ENCODE peak calls at places on chromosomes 3 and 15, in ten cellular contexts. H, A, G, I, U, F, J, O, R and L are unnamed samples.

GRCh38 chr15:75354454-75354853 is 7.6 kb downstream of the NEIL1 start:
- DNase-seq in H (no peak), A (no peak), G (no peak), I (no peak), U (no peak), F (no peak), J (no peak), O (peak), R (no peak), L (no peak)

GRCh38 chr15:62932436-62932835 is 110.1 kb upstream of the TPM1 start:
- DNase-seq in H (no peak), A (no peak), G (no peak), I (no peak), U (no peak), F (no peak), J (no peak), O (no peak), R (no peak), L (no peak)

GRCh38 chr3:124584552-124585391 is 145.5 kb upstream of the UMPS start:
- DNase-seq in H (peak), A (no peak), G (peak), I (peak), U (peak), F (peak), J (no peak), O (peak), R (peak), L (no peak)

GRCh38 chr3:37819591-37819990 is 42.1 kb upstream of the CTDSPL start:
- DNase-seq in H (no peak), A (no peak), G (no peak), I (no peak), U (no peak), F (no peak), J (no peak), O (no peak), R (no peak), L (no peak)

GRCh38 chr3:69568458-69568857 is 170.8 kb upstream of the MITF start:
- DNase-seq in H (no peak), A (no peak), G (no peak), I (no peak), U (no peak), F (no peak), J (no peak), O (no peak), R (no peak), L (no peak)

GRCh38 chr3:53218136-53218535 is 37.7 kb downstream of the TKT start:
- DNase-seq in H (no peak), A (no peak), G (no peak), I (no peak), U (no peak), F (no peak), J (no peak), O (no peak), R (no peak), L (peak)

GRCh38 chr3:121718205-121718846 is 31.2 kb downstream of the GOLGB1 start:
- DNase-seq in H (no peak), A (no peak), G (peak), I (no peak), U (no peak), F (no peak), J (no peak), O (no peak), R (no peak), L (no peak)

GRCh38 chr15:41878355-41878699 is 15.5 kb downstream of the SPTBN5 start:
- DNase-seq in H (peak), A (no peak), G (no peak), I (no peak), U (no peak), F (no peak), J (no peak), O (no peak), R (no peak), L (no peak)

GRCh38 chr15:29133791-29134190 is 135.8 kb downstream of the NSMCE3 start:
- DNase-seq in H (peak), A (no peak), G (no peak), I (no peak), U (no peak), F (no peak), J (no peak), O (no peak), R (no peak), L (peak)

GRCh38 chr3:71492566-71492965 is 91.0 kb downstream of the FOXP1 start:
- DNase-seq in H (no peak), A (peak), G (no peak), I (no peak), U (no peak), F (no peak), J (no peak), O (no peak), R (no peak), L (no peak)

GRCh38 chr3:148757238-148757930 is 59.7 kb downstream of the AGTR1 start:
- DNase-seq in H (no peak), A (no peak), G (no peak), I (no peak), U (no peak), F (no peak), J (peak), O (no peak), R (no peak), L (no peak)

GRCh38 chr15:68205558-68205944 is 419 bp upstream of the CALML4 start:
- DNase-seq in H (no peak), A (no peak), G (no peak), I (no peak), U (no peak), F (no peak), J (no peak), O (no peak), R (no peak), L (no peak)

GRCh38 chr3:13016083-13016725 is 57.0 kb downstream of the IQSEC1 start:
- DNase-seq in H (peak), A (no peak), G (peak), I (no peak), U (peak), F (no peak), J (no peak), O (no peak), R (no peak), L (peak)

GRCh38 chr3:61612211-61612995 is 51.0 kb downstream of the PTPRG start:
- DNase-seq in H (no peak), A (no peak), G (no peak), I (no peak), U (no peak), F (no peak), J (no peak), O (no peak), R (no peak), L (no peak)

DNA sequence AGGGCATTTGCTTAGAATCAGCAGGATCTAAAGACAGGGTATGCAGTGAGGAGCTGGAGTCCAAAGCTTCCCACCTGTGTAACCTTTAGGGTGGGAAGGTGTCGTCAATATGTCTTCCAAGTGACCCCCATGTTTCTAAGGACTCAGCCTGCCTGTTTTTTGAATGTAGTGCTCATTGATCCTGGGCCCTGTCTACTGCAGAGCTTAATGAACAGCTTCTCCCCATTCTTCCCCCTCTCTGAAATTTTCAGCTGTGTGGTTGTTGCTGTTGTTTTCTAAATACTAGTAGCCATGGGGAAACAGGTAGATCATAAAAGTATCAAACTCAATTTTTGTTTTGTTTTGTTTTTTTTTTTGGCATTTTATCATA is 39.7 kb downstream of the MBNL1 start:
- DNase-seq in H (no peak), A (no peak), G (no peak), I (no peak), U (no peak), F (no peak), J (no peak), O (no peak), R (no peak), L (no peak)
- TF ChIP-seq CTCF in H (no peak), A (no peak), G (no peak), I (no peak), U (no peak), F (no peak), J (no peak), O (no peak), R (no peak), L (no peak)

GRCh38 chr15:70560617-70561328 is 202.6 kb downstream of the UACA start:
- DNase-seq in H (no peak), A (no peak), G (no peak), I (no peak), U (no peak), F (no peak), J (no peak), O (no peak), R (no peak), L (no peak)
- TF ChIP-seq CTCF in H (no peak), A (no peak), G (no peak), I (no peak), U (no peak), F (no peak), J (no peak), O (no peak), R (no peak), L (peak)

GRCh38 chr3:481680-482079 is 285.1 kb downstream of the CHL1 start:
- DNase-seq in H (no peak), A (no peak), G (peak), I (no peak), U (no peak), F (no peak), J (no peak), O (no peak), R (no peak), L (no peak)
- TF ChIP-seq CTCF in H (no peak), A (no peak), G (peak), I (peak), U (no peak), F (no peak), J (peak), O (no peak), R (no peak), L (peak)

GRCh38 chr15:89496155-89497098 is at the start of gene RHCG:
- DNase-seq in H (peak), A (no peak), G (peak), I (peak), U (no peak), F (no peak), J (peak), O (no peak), R (peak), L (no peak)
- TF ChIP-seq CTCF in H (no peak), A (no peak), G (peak), I (peak), U (peak), F (no peak), J (peak), O (no peak), R (peak), L (peak)

GRCh38 chr3:10321630-10322354 is 880 bp upstream of the SEC13 start:
- DNase-seq in H (no peak), A (no peak), G (no peak), I (no peak), U (peak), F (no peak), J (no peak), O (no peak), R (no peak), L (no peak)

GRCh38 chr3:10319251-10319650 is 1.7 kb downstream of the SEC13 start:
- DNase-seq in H (no peak), A (no peak), G (no peak), I (no peak), U (peak), F (no peak), J (no peak), O (no peak), R (no peak), L (no peak)

GRCh38 chr3:10319804-10320203 is 1.1 kb downstream of the SEC13 start:
- DNase-seq in H (no peak), A (no peak), G (no peak), I (no peak), U (no peak), F (no peak), J (no peak), O (no peak), R (no peak), L (no peak)

GRCh38 chr3:10320320-10320677 is 613 bp downstream of the SEC13 start:
- DNase-seq in H (no peak), A (no peak), G (no peak), I (no peak), U (no peak), F (no peak), J (no peak), O (no peak), R (no peak), L (no peak)

DNA sequence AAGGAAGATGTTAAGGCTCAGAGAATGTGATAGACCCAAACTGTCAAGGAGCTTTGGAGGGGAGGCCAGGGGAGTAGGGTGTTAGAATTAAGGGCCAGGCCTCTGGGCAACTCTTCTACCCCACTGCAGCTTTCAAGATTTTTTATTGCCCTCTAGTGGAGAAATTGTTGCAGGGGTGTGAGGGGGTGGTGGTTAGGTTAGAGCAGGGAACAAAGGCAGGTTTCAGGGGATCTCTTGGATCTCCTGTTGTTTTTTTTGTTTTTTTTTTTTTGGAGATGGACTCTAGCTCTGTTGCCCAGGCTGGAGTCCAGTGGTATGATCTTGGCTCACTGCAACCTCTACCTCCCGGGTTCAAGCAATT is 1.4 kb upstream of the SEC13 start:
- DNase-seq in H (no peak), A (no peak), G (no peak), I (no peak), U (no peak), F (peak), J (no peak), O (no peak), R (no peak), L (no peak)
- TF ChIP-seq CTCF in H (no peak), A (peak), G (peak), I (peak), U (peak), F (peak), J (peak), O (no peak), R (peak), L (peak)

DNA sequence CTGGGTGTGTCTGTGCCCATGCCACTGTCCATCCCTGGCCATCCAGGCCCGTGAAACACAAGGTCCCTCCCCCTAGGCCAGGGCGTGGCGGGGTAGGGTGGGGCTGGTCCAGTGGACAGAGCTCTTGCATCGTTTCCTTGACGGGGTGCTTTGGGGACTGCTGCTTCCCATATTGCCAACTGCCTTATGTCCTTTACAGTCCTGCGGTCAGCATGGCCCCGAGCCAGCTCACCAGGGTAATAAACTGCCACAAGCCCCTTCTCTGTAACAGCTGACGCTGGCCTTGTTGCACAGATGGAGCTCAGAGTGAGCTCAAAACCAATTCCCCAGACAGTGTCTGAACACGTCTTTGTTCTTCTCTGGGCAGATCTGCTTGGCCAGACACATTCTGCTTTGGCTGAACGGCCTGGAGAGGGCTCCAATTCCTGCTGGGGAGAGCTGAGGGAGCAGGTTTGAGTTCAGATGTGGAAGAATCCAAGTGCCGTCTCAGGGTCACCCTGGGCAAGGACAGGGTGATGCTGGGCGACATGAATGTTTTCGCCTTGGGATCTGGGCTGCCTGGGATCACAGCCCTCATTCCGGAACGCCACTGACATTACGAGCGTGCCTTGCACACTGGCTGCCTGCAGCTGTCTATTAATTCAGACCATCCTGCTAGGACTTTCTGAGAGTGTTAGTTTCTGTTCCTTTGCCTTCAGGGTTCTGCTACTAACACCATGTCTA is 51.5 kb downstream of the RGMA start:
- DNase-seq in H (peak), A (no peak), G (no peak), I (no peak), U (peak), F (no peak), J (no peak), O (peak), R (no peak), L (peak)
- TF ChIP-seq CTCF in H (no peak), A (no peak), G (no peak), I (no peak), U (no peak), F (no peak), J (no peak), O (no peak), R (no peak), L (peak)

GRCh38 chr3:42635111-42635510 is 18.4 kb upstream of the ZBTB47 start:
- DNase-seq in H (no peak), A (no peak), G (no peak), I (no peak), U (no peak), F (no peak), J (no peak), O (no peak), R (no peak), L (no peak)
- TF ChIP-seq CTCF in H (no peak), A (no peak), G (no peak), I (no peak), U (no peak), F (peak), J (no peak), O (no peak), R (peak), L (peak)

GRCh38 chr3:171838218-171838720 is 4.9 kb upstream of the TMEM212 start:
- DNase-seq in H (no peak), A (no peak), G (no peak), I (no peak), U (no peak), F (no peak), J (no peak), O (peak), R (peak), L (no peak)
- TF ChIP-seq CTCF in H (no peak), A (no peak), G (no peak), I (no peak), U (no peak), F (no peak), J (no peak), O (peak), R (no peak), L (peak)